ENCODE peak calls at places on chromosomes 4 and X, in eight cellular contexts. C, Z, G, Q, M, V, H and K are unnamed samples.

GRCh38 chrX:34810364-34810763 is 132.2 kb upstream of the FAM47B start:
- DNase-seq in G (no peak), V (no peak), M (no peak), Z (no peak), C (no peak), H (no peak), Q (no peak), K (no peak)

GRCh38 chr4:139177049-139177887 is at the start of gene ELF2:
- DNase-seq in M (no peak), Z (peak), V (peak), H (peak), Q (peak), G (peak), C (peak), K (peak)

GRCh38 chr4:181685911-181686310 is 557.3 kb upstream of the TENM3 start:
- DNase-seq in Z (no peak), M (no peak), G (no peak), Q (no peak), C (no peak), V (no peak), H (no peak), K (no peak)

GRCh38 chr4:924107-925096 is 7.7 kb downstream of the GAK start:
- DNase-seq in M (no peak), Z (no peak), V (no peak), H (no peak), C (no peak), Q (peak), G (no peak), K (peak)

GRCh38 chrX:7086384-7086783 is 61.1 kb upstream of the STS start:
- DNase-seq in Z (no peak), Q (no peak), V (no peak), G (no peak), C (no peak), M (no peak), H (no peak), K (no peak)

GRCh38 chrX:38811515-38812239 is 10.4 kb downstream of the MID1IP1 start:
- DNase-seq in V (no peak), H (no peak), Q (no peak), M (no peak), C (no peak), G (no peak), Z (no peak), K (no peak)

GRCh38 chr4:89898304-89898716 is 3.7 kb downstream of the MMRN1 start:
- DNase-seq in G (peak), C (no peak), V (no peak), M (no peak), Q (no peak), H (no peak), Z (no peak), K (no peak)

GRCh38 chr4:73676881-73677323 is 56.7 kb upstream of the RASSF6 start:
- DNase-seq in C (no peak), Z (no peak), H (peak), M (no peak), G (no peak), Q (no peak), V (no peak), K (no peak)

GRCh38 chrX:74449937-74450330 is 28.6 kb downstream of the SLC16A2 start:
- DNase-seq in M (peak), H (no peak), V (no peak), C (no peak), Q (no peak), G (no peak), Z (no peak), K (no peak)

GRCh38 chrX:130578906-130579305 is 177.1 kb downstream of the RBMX2 start:
- DNase-seq in G (no peak), Q (no peak), V (no peak), M (no peak), Z (no peak), C (no peak), H (no peak), K (no peak)

GRCh38 chr4:86043755-86044592 is 315.9 kb downstream of the MAPK10 start:
- DNase-seq in H (peak), V (peak), C (peak), M (no peak), Z (no peak), Q (no peak), G (peak), K (peak)

GRCh38 chr4:188779586-188779985 is 640.3 kb downstream of the TRIML1 start:
- DNase-seq in M (no peak), G (no peak), V (no peak), C (no peak), Q (no peak), Z (no peak), H (no peak), K (no peak)

GRCh38 chr4:154877110-154877760 is 96.2 kb downstream of the RBM46 start:
- DNase-seq in V (peak), H (no peak), C (peak), G (no peak), Q (no peak), Z (no peak), M (no peak), K (no peak)

GRCh38 chrX:46649421-46650260 is 76.1 kb downstream of the CHST7 start:
- DNase-seq in V (no peak), G (peak), H (peak), Z (no peak), M (no peak), Q (peak), C (no peak), K (peak)

GRCh38 chr4:3409571-3410091 is 32.1 kb upstream of the HGFAC start:
- DNase-seq in Q (no peak), Z (no peak), G (no peak), C (no peak), M (no peak), H (no peak), V (no peak), K (no peak)

GRCh38 chrX:72540318-72540717 is 32.3 kb downstream of the HDAC8 start:
- DNase-seq in Q (no peak), G (peak), C (peak), V (no peak), M (no peak), Z (no peak), H (no peak), K (peak)

GRCh38 chr4:61555789-61556188 is 355.7 kb downstream of the ADGRL3 start:
- DNase-seq in V (no peak), G (peak), C (peak), H (no peak), M (no peak), Q (peak), Z (no peak), K (no peak)

GRCh38 chr4:156790866-156791265 is 180.7 kb downstream of the PDGFC start:
- DNase-seq in G (peak), Q (no peak), M (no peak), C (peak), V (no peak), H (peak), Z (no peak), K (no peak)

GRCh38 chr4:10590896-10591295 is 93.7 kb downstream of the CLNK start:
- DNase-seq in Q (no peak), Z (no peak), H (no peak), G (no peak), V (no peak), C (no peak), M (no peak), K (no peak)

GRCh38 chr4:9812530-9813340 is 31.3 kb downstream of the DRD5 start:
- DNase-seq in Q (no peak), Z (no peak), C (no peak), M (no peak), G (no peak), H (no peak), V (no peak), K (peak)

GRCh38 chrX:43949669-43950068 is 23.5 kb downstream of the NDP start:
- DNase-seq in V (peak), C (peak), H (no peak), M (no peak), Z (no peak), G (peak), Q (peak), K (no peak)

GRCh38 chr4:66489783-66490452 is 819.6 kb upstream of the EPHA5 start:
- DNase-seq in G (peak), V (no peak), Z (no peak), C (no peak), Q (no peak), M (no peak), H (no peak), K (no peak)

GRCh38 chrX:150236304-150236703 is 126.8 kb upstream of the MAMLD1 start:
- DNase-seq in M (no peak), V (no peak), Q (no peak), C (no peak), H (no peak), Z (no peak), G (no peak), K (no peak)

GRCh38 chrX:51182545-51182944 is 150.1 kb upstream of the NUDT10 start:
- DNase-seq in C (no peak), M (no peak), Q (no peak), G (peak), H (no peak), V (no peak), Z (no peak), K (peak)

GRCh38 chrX:150845091-150845490 is 53.4 kb downstream of the CD99L2 start:
- DNase-seq in M (no peak), G (no peak), C (no peak), Q (no peak), Z (no peak), H (no peak), V (no peak), K (no peak)

GRCh38 chr4:182569561-182569960 is 326.4 kb downstream of the TENM3 start:
- DNase-seq in V (no peak), C (no peak), Q (no peak), M (no peak), Z (no peak), H (no peak), G (no peak), K (no peak)

GRCh38 chrX:18877472-18877871 is 106.4 kb downstream of the PHKA2 start:
- DNase-seq in Z (no peak), M (no peak), Q (no peak), C (peak), V (no peak), G (no peak), H (no peak), K (peak)
- TF ChIP-seq POLR2AphosphoS5 in Z (no peak), M (no peak), Q (no peak), C (no peak), V (no peak), G (no peak), H (no peak), K (no peak)

GRCh38 chrX:37722595-37722994 is 37.0 kb downstream of the XK start:
- DNase-seq in C (no peak), Q (no peak), H (no peak), M (no peak), V (no peak), G (no peak), Z (no peak), K (no peak)

DNA sequence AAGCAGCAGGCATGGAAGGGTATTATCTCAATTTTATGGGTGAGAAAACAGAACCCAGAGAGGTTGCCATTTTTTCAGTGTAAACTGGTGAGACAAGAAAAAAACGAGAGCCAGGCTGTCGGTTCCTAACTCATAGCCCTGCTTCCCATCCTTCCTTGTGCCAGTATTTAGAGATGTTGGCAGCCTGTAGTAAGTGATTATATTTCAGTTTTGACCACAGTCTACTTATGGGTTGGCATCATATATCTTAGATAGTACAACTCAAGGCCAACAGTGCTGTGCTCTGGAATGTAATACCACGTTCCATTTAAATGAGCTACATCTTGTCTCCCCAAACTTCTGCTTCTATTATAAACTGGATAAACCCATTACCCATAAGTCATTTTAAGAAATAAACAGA is 40.8 kb downstream of the XK start:
- DNase-seq in Z (no peak), Q (no peak), H (no peak), G (no peak), V (no peak), M (no peak), C (no peak), K (no peak)
- TF ChIP-seq POLR2AphosphoS5 in Z (no peak), Q (no peak), H (no peak), G (no peak), V (no peak), M (no peak), C (no peak), K (no peak)

GRCh38 chr4:172083236-172083635 is 270.0 kb downstream of the GALNTL6 start:
- DNase-seq in C (no peak), V (no peak), G (no peak), M (no peak), Q (no peak), H (no peak), Z (no peak), K (no peak)
- TF ChIP-seq POLR2AphosphoS5 in C (no peak), V (no peak), G (no peak), M (no peak), Q (no peak), H (no peak), Z (no peak), K (no peak)

DNA sequence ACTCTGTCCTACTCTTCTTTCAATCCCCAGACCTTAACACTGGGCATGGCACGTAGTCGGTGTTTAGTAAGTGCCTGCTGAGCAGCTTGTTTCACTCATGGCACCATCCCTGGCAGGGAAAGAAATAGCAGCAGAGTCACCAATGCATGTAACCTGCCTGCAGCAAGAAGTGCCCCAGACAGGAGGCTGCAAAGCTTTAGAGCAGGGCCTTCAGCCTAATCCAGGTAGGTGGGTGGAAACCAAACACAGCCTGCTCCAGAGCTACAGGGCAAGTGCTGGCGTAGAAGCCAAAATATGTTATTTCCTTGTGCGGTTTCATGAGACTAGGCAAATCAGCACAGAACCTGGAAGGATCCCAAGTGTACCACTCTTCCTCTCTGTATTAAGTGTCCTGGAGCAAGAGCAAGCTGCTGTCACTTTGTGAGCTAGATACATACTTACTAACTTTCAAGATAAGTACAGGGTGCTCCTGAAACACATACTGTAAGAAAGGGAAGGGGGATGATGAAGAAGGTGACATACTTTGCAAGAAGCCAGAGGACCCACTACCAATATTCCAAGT is 5.5 kb downstream of the PROM1 start:
- DNase-seq in C (no peak), Q (no peak), Z (no peak), V (no peak), G (no peak), H (no peak), M (no peak), K (no peak)
- TF ChIP-seq POLR2AphosphoS5 in C (no peak), Q (no peak), Z (no peak), V (no peak), G (no peak), H (no peak), M (no peak), K (no peak)